ENCODE peak calls at places on chromosomes 16 and 17, in eight cellular contexts. One of them, this sample, is unnamed. For H3K4me1, the result is how much of the 10 kb centered on the place peaks cover.

GRCh38 chr16:69917739-69918138 is 33.4 kb upstream of the CLEC18A start:
- DNase-seq in HCT116: no peak
- DNase-seq in GM23338: peak
- DNase-seq in GM23248: peak
- DNase-seq in neural progenitor cell: peak
- DNase-seq in SK-N-SH: no peak
- DNase-seq in PC-3: peak
- DNase-seq in hepatocyte: peak
- DNase-seq in this sample: no peak

GRCh38 chr17:81253358-81254131 is 14.4 kb downstream of the NDUFAF8 start:
- DNase-seq in HCT116: no peak
- DNase-seq in GM23338: no peak
- DNase-seq in GM23248: peak
- DNase-seq in neural progenitor cell: peak
- DNase-seq in SK-N-SH: peak
- DNase-seq in PC-3: peak
- DNase-seq in hepatocyte: peak
- DNase-seq in this sample: no peak

GRCh38 chr17:56876766-56877179 is 37.1 kb downstream of the TRIM25 start:
- DNase-seq in HCT116: no peak
- DNase-seq in GM23338: no peak
- DNase-seq in GM23248: no peak
- DNase-seq in neural progenitor cell: no peak
- DNase-seq in SK-N-SH: no peak
- DNase-seq in PC-3: no peak
- DNase-seq in hepatocyte: no peak
- DNase-seq in this sample: no peak

GRCh38 chr17:75808905-75809621 is 24.5 kb downstream of the UNK start:
- DNase-seq in HCT116: no peak
- DNase-seq in GM23338: no peak
- DNase-seq in GM23248: peak
- DNase-seq in neural progenitor cell: no peak
- DNase-seq in SK-N-SH: peak
- DNase-seq in PC-3: no peak
- DNase-seq in hepatocyte: no peak
- DNase-seq in this sample: no peak

GRCh38 chr16:66515543-66516171 is 34.3 kb downstream of the TK2 start:
- DNase-seq in HCT116: no peak
- DNase-seq in GM23338: peak
- DNase-seq in GM23248: peak
- DNase-seq in neural progenitor cell: no peak
- DNase-seq in SK-N-SH: no peak
- DNase-seq in PC-3: peak
- DNase-seq in hepatocyte: peak
- DNase-seq in this sample: peak

GRCh38 chr17:18319604-18320256 is 4.6 kb downstream of the SMCR8 start:
- DNase-seq in HCT116: no peak
- DNase-seq in GM23338: peak
- DNase-seq in GM23248: peak
- DNase-seq in neural progenitor cell: peak
- DNase-seq in SK-N-SH: peak
- DNase-seq in PC-3: peak
- DNase-seq in hepatocyte: peak
- DNase-seq in this sample: peak

GRCh38 chr17:1058423-1059130 is 61.6 kb downstream of the TIMM22 start:
- DNase-seq in HCT116: peak
- DNase-seq in GM23338: peak
- DNase-seq in GM23248: peak
- DNase-seq in neural progenitor cell: peak
- DNase-seq in SK-N-SH: peak
- DNase-seq in PC-3: peak
- DNase-seq in hepatocyte: peak
- DNase-seq in this sample: peak

GRCh38 chr17:34756670-34757021 is 177.3 kb downstream of the TMEM132E start:
- DNase-seq in HCT116: no peak
- DNase-seq in GM23338: no peak
- DNase-seq in GM23248: peak
- DNase-seq in neural progenitor cell: no peak
- DNase-seq in SK-N-SH: no peak
- DNase-seq in PC-3: peak
- DNase-seq in hepatocyte: peak
- DNase-seq in this sample: no peak

GRCh38 chr16:68700120-68700519 is 37.0 kb upstream of the CDH1 start:
- DNase-seq in HCT116: no peak
- DNase-seq in GM23338: no peak
- DNase-seq in GM23248: peak
- DNase-seq in neural progenitor cell: no peak
- DNase-seq in SK-N-SH: no peak
- DNase-seq in PC-3: no peak
- DNase-seq in hepatocyte: no peak
- DNase-seq in this sample: no peak

GRCh38 chr16:67244387-67245188 is 2.7 kb downstream of the FHOD1 start:
- DNase-seq in HCT116: peak
- DNase-seq in GM23338: no peak
- DNase-seq in GM23248: peak
- DNase-seq in neural progenitor cell: no peak
- DNase-seq in SK-N-SH: no peak
- DNase-seq in PC-3: peak
- DNase-seq in hepatocyte: peak
- DNase-seq in this sample: peak

GRCh38 chr17:1493291-1493980 is 950 bp upstream of the MYO1C start:
- DNase-seq in HCT116: no peak
- DNase-seq in GM23338: no peak
- DNase-seq in GM23248: no peak
- DNase-seq in neural progenitor cell: no peak
- DNase-seq in SK-N-SH: no peak
- DNase-seq in PC-3: no peak
- DNase-seq in hepatocyte: no peak
- DNase-seq in this sample: no peak

GRCh38 chr17:82545071-82545462 is 25.5 kb downstream of the FOXK2 start:
- DNase-seq in HCT116: no peak
- DNase-seq in GM23338: no peak
- DNase-seq in GM23248: peak
- DNase-seq in neural progenitor cell: no peak
- DNase-seq in SK-N-SH: no peak
- DNase-seq in PC-3: no peak
- DNase-seq in hepatocyte: peak
- DNase-seq in this sample: no peak

GRCh38 chr16:57185446-57185944 is 344 bp downstream of the PSME3IP1 start:
- DNase-seq in HCT116: no peak
- DNase-seq in GM23338: peak
- DNase-seq in GM23248: peak
- DNase-seq in neural progenitor cell: peak
- DNase-seq in SK-N-SH: peak
- DNase-seq in PC-3: peak
- DNase-seq in hepatocyte: peak
- DNase-seq in this sample: no peak

GRCh38 chr17:75832652-75833400 is 11.4 kb downstream of the UNC13D start:
- DNase-seq in HCT116: no peak
- DNase-seq in GM23338: peak
- DNase-seq in GM23248: no peak
- DNase-seq in neural progenitor cell: no peak
- DNase-seq in SK-N-SH: no peak
- DNase-seq in PC-3: no peak
- DNase-seq in hepatocyte: no peak
- DNase-seq in this sample: no peak

GRCh38 chr16:8568231-8568617 is 22.1 kb downstream of the TMEM114 start:
- DNase-seq in HCT116: no peak
- DNase-seq in GM23338: no peak
- DNase-seq in GM23248: peak
- DNase-seq in neural progenitor cell: no peak
- DNase-seq in SK-N-SH: no peak
- DNase-seq in PC-3: no peak
- DNase-seq in hepatocyte: no peak
- DNase-seq in this sample: no peak

GRCh38 chr17:50935201-50936124 is 69.3 kb upstream of the TOB1 start:
- DNase-seq in HCT116: no peak
- DNase-seq in GM23338: no peak
- DNase-seq in GM23248: no peak
- DNase-seq in neural progenitor cell: no peak
- DNase-seq in SK-N-SH: no peak
- DNase-seq in PC-3: peak
- DNase-seq in hepatocyte: no peak
- DNase-seq in this sample: no peak

DNA sequence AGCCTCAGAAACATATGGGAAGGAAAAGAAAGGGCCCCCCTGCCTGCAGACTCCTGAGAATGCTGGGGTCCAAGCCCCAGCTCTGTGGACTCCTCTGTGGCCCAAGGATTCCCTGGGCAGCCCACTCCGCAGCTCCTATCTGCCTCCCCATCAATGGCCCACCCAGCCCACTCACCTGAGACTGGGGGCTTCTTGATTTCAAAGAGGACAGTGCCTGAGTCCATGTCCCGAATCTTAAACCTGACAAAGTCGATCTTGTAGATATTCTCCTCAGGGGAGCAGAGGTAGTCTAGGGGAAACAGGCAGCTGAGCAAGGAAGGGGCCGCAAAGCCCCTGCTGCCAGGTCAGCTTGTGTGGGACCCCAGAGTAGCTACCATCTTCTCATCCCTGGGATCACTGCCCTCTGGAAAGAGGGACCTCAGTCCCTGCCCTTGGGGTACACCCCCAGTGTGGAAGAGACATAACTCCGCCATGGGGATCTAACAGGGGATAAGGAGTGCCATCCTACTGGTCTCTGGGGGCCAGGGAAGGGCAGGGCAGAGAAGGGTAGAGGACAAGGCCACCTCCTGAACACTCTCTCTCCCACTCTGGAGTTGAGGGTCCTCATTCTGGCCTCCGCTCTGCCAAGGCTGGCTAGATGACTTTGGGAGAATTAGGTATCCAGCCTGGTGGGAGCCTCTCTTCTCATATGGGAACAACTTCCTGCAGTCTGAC is 3.9 kb downstream of the UNC119 start:
- DNase-seq in HCT116: no peak
- DNase-seq in GM23338: no peak
- DNase-seq in GM23248: no peak
- DNase-seq in neural progenitor cell: no peak
- DNase-seq in SK-N-SH: no peak
- DNase-seq in PC-3: no peak
- DNase-seq in hepatocyte: no peak
- DNase-seq in this sample: no peak
- H2AFZ ChIP-seq in HCT116: no peak
- H2AFZ ChIP-seq in GM23338: no peak
- H2AFZ ChIP-seq in GM23248: no peak
- H2AFZ ChIP-seq in neural progenitor cell: no peak
- H2AFZ ChIP-seq in SK-N-SH: no peak
- H2AFZ ChIP-seq in PC-3: no peak
- H2AFZ ChIP-seq in hepatocyte: no peak
- H2AFZ ChIP-seq in this sample: no peak

DNA sequence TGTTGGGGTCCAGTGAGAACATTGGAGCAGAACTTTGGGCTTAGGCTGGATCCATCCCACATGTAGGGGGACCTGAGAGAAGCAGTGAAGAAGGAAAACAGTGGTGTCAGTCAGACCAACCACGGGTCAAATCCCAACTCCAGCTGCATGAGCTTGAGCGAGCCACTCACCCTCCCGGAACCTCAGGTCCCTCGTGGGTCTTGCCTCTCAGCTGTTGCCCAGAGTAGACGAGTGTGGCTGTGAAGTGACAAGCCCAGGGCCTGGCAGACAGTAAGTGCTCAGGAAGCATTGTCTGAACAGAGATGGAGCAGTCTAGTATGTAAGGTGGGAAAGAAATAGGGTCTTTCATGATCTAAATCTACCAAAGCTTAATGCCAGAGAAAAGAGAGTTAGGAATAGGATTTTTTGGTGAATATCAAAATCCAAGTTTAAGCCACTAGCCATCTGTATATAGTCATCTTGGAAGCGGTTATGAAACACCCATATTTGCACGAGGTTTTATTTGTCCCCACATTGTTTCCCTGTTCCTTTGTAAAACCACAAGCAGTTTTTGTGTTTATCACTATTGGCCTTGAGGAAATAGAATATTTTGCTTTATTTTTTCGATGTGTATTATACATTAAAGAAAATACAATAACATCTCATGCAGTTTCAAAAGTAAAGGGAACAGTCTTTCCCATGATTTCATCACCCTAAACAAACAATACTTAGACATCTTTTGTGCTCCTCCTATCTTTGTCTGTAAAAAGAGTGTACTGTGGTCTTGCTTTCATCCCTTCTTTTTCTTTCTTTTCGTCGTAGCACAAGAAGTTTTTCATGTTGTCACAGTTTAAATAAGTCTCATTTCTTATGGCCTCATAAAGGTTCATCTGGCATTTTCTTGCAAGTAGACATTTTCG is 112.0 kb downstream of the CLEC16A start:
- DNase-seq in HCT116: no peak
- DNase-seq in GM23338: no peak
- DNase-seq in GM23248: no peak
- DNase-seq in neural progenitor cell: no peak
- DNase-seq in SK-N-SH: no peak
- DNase-seq in PC-3: no peak
- DNase-seq in hepatocyte: no peak
- DNase-seq in this sample: no peak
- TF ChIP-seq EZH2phosphoT487 in HCT116: no peak
- TF ChIP-seq EZH2phosphoT487 in GM23338: no peak
- TF ChIP-seq EZH2phosphoT487 in GM23248: no peak
- TF ChIP-seq EZH2phosphoT487 in neural progenitor cell: no peak
- TF ChIP-seq EZH2phosphoT487 in SK-N-SH: no peak
- TF ChIP-seq EZH2phosphoT487 in PC-3: no peak
- TF ChIP-seq EZH2phosphoT487 in hepatocyte: no peak
- TF ChIP-seq EZH2phosphoT487 in this sample: no peak

DNA sequence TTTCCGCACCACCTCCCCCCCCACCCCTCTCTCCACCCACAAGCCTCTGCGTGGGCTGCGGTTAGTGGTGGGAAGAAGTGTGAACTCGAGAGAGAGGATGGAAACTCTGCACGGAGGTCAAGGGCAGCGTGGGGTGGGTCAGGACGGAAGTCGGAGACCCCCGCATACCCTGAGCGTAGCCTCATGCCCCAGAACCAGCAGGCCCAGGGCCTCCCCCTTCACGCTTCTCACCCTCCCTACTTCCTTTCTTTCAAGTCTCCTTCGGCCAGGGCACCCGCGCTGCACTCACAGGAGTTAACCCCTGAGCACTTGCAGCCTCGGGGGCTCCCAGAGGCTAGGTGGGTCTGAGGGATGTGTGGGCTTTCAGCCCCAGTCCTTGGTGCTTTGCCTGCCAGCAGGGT is 9.2 kb downstream of the TBKBP1 start:
- DNase-seq in HCT116: no peak
- DNase-seq in GM23338: no peak
- DNase-seq in GM23248: no peak
- DNase-seq in neural progenitor cell: no peak
- DNase-seq in SK-N-SH: no peak
- DNase-seq in PC-3: no peak
- DNase-seq in hepatocyte: no peak
- DNase-seq in this sample: no peak
- H3K4me1 ChIP-seq in HCT116: under half
- H3K4me1 ChIP-seq in GM23338: under half
- H3K4me1 ChIP-seq in GM23248: under half
- H3K4me1 ChIP-seq in neural progenitor cell: under half
- H3K4me1 ChIP-seq in SK-N-SH: under half
- H3K4me1 ChIP-seq in PC-3: under half
- H3K4me1 ChIP-seq in hepatocyte: under half
- H3K4me1 ChIP-seq in this sample: under half

DNA sequence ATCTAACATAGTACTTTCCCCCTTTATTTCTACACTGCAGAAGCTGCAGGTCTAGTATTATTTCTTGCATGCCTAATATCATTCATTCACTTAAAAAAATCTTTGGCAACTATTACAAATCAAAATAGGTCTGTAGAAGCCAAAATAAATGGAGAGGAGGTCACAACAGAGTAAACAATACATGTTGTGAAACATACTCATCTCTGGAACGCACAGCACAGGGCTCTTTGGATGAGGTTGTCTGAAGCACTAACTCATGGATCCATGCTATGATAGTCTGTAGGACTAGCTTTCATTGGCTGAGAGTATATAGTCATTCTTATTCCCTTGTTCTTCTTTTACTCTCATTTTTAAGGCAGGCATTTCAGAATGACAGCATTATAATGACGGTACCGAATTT is 21.3 kb downstream of the MYO1D start:
- DNase-seq in HCT116: no peak
- DNase-seq in GM23338: no peak
- DNase-seq in GM23248: no peak
- DNase-seq in neural progenitor cell: no peak
- DNase-seq in SK-N-SH: no peak
- DNase-seq in PC-3: no peak
- DNase-seq in hepatocyte: no peak
- DNase-seq in this sample: no peak
- H2AFZ ChIP-seq in HCT116: no peak
- H2AFZ ChIP-seq in GM23338: no peak
- H2AFZ ChIP-seq in GM23248: no peak
- H2AFZ ChIP-seq in neural progenitor cell: no peak
- H2AFZ ChIP-seq in SK-N-SH: no peak
- H2AFZ ChIP-seq in PC-3: no peak
- H2AFZ ChIP-seq in hepatocyte: no peak
- H2AFZ ChIP-seq in this sample: no peak

This sample was measured in MM.1S.